ENCODE peak calls at places on chromosomes 6 and 20, in seven cellular contexts. One of them, this sample, is unnamed.

GRCh38 chr20:17227199-17227535 is 327 bp downstream of the PCSK2 start:
- DNase-seq in lower lobe of right lung: peak
- DNase-seq in pancreas: no peak
- DNase-seq in heart left ventricle: no peak
- DNase-seq in keratinocyte: no peak
- DNase-seq in GM23338: no peak
- DNase-seq in kidney: peak
- DNase-seq in this sample: no peak

GRCh38 chr6:14804444-14805210 is 441.2 kb upstream of the JARID2 start:
- DNase-seq in heart left ventricle: peak
- DNase-seq in GM23338: no peak
- DNase-seq in lower lobe of right lung: peak
- DNase-seq in keratinocyte: no peak
- DNase-seq in kidney: peak
- DNase-seq in pancreas: peak
- DNase-seq in this sample: peak

GRCh38 chr6:84728602-84729001 is 35.8 kb downstream of the TBX18 start:
- DNase-seq in GM23338: peak
- DNase-seq in lower lobe of right lung: no peak
- DNase-seq in kidney: no peak
- DNase-seq in heart left ventricle: no peak
- DNase-seq in pancreas: no peak
- DNase-seq in keratinocyte: peak
- DNase-seq in this sample: no peak

GRCh38 chr6:133707456-133707855 is 181.5 kb upstream of the TCF21 start:
- DNase-seq in keratinocyte: no peak
- DNase-seq in GM23338: peak
- DNase-seq in heart left ventricle: no peak
- DNase-seq in kidney: no peak
- DNase-seq in lower lobe of right lung: no peak
- DNase-seq in pancreas: no peak
- DNase-seq in this sample: no peak

GRCh38 chr6:157714153-157714490 is 108.9 kb upstream of the SNX9 start:
- DNase-seq in pancreas: no peak
- DNase-seq in lower lobe of right lung: no peak
- DNase-seq in GM23338: no peak
- DNase-seq in kidney: no peak
- DNase-seq in heart left ventricle: no peak
- DNase-seq in keratinocyte: no peak
- DNase-seq in this sample: no peak

GRCh38 chr20:19932170-19932667 is 84.9 kb upstream of the NAA20 start:
- DNase-seq in lower lobe of right lung: no peak
- DNase-seq in keratinocyte: no peak
- DNase-seq in heart left ventricle: no peak
- DNase-seq in GM23338: no peak
- DNase-seq in kidney: no peak
- DNase-seq in pancreas: no peak
- DNase-seq in this sample: no peak

GRCh38 chr6:7295916-7296315 is 17.1 kb downstream of the SSR1 start:
- DNase-seq in kidney: no peak
- DNase-seq in keratinocyte: no peak
- DNase-seq in GM23338: no peak
- DNase-seq in lower lobe of right lung: no peak
- DNase-seq in pancreas: no peak
- DNase-seq in heart left ventricle: no peak
- DNase-seq in this sample: no peak

GRCh38 chr6:57013501-57013900 is 33.0 kb upstream of the KIAA1586 start:
- DNase-seq in GM23338: no peak
- DNase-seq in kidney: no peak
- DNase-seq in lower lobe of right lung: no peak
- DNase-seq in heart left ventricle: no peak
- DNase-seq in pancreas: no peak
- DNase-seq in keratinocyte: peak
- DNase-seq in this sample: no peak

GRCh38 chr6:138545621-138545980 is 46.3 kb upstream of the NHSL1 start:
- DNase-seq in keratinocyte: no peak
- DNase-seq in heart left ventricle: peak
- DNase-seq in GM23338: peak
- DNase-seq in kidney: peak
- DNase-seq in lower lobe of right lung: peak
- DNase-seq in pancreas: peak
- DNase-seq in this sample: no peak

GRCh38 chr20:58001381-58001780 is 227.1 kb downstream of the ANKRD60 start:
- DNase-seq in kidney: no peak
- DNase-seq in lower lobe of right lung: no peak
- DNase-seq in heart left ventricle: peak
- DNase-seq in GM23338: no peak
- DNase-seq in keratinocyte: no peak
- DNase-seq in pancreas: peak
- DNase-seq in this sample: no peak

GRCh38 chr20:20003088-20003954 is 13.8 kb upstream of the NAA20 start:
- DNase-seq in kidney: no peak
- DNase-seq in heart left ventricle: no peak
- DNase-seq in lower lobe of right lung: no peak
- DNase-seq in keratinocyte: no peak
- DNase-seq in GM23338: no peak
- DNase-seq in pancreas: peak
- DNase-seq in this sample: peak

GRCh38 chr20:1165521-1165920 is 19.3 kb downstream of the TMEM74B start:
- DNase-seq in pancreas: no peak
- DNase-seq in lower lobe of right lung: no peak
- DNase-seq in heart left ventricle: no peak
- DNase-seq in GM23338: no peak
- DNase-seq in keratinocyte: no peak
- DNase-seq in kidney: no peak
- DNase-seq in this sample: peak

GRCh38 chr6:44667668-44668390 is 280.3 kb downstream of the CDC5L start:
- DNase-seq in pancreas: peak
- DNase-seq in lower lobe of right lung: no peak
- DNase-seq in keratinocyte: no peak
- DNase-seq in kidney: no peak
- DNase-seq in heart left ventricle: no peak
- DNase-seq in GM23338: peak
- DNase-seq in this sample: peak

GRCh38 chr6:137933696-137934095 is 66.6 kb downstream of the TNFAIP3 start:
- DNase-seq in heart left ventricle: no peak
- DNase-seq in kidney: no peak
- DNase-seq in lower lobe of right lung: no peak
- DNase-seq in keratinocyte: peak
- DNase-seq in pancreas: peak
- DNase-seq in GM23338: no peak
- DNase-seq in this sample: no peak

GRCh38 chr6:6694825-6695710 is 106.5 kb downstream of the LY86 start:
- DNase-seq in pancreas: no peak
- DNase-seq in lower lobe of right lung: peak
- DNase-seq in GM23338: peak
- DNase-seq in keratinocyte: no peak
- DNase-seq in kidney: peak
- DNase-seq in heart left ventricle: peak
- DNase-seq in this sample: no peak

GRCh38 chr6:143700684-143701342 is 23.0 kb downstream of the PHACTR2 start:
- DNase-seq in kidney: no peak
- DNase-seq in lower lobe of right lung: no peak
- DNase-seq in GM23338: no peak
- DNase-seq in pancreas: no peak
- DNase-seq in heart left ventricle: no peak
- DNase-seq in keratinocyte: no peak
- DNase-seq in this sample: no peak

GRCh38 chr6:137717074-137718073 is 149.7 kb upstream of the TNFAIP3 start:
- DNase-seq in heart left ventricle: no peak
- DNase-seq in pancreas: no peak
- DNase-seq in keratinocyte: peak
- DNase-seq in lower lobe of right lung: no peak
- DNase-seq in kidney: no peak
- DNase-seq in GM23338: peak
- DNase-seq in this sample: no peak

GRCh38 chr6:116611020-116611419 is 5.3 kb upstream of the RSPH4A start:
- DNase-seq in keratinocyte: no peak
- DNase-seq in lower lobe of right lung: no peak
- DNase-seq in heart left ventricle: no peak
- DNase-seq in kidney: no peak
- DNase-seq in GM23338: peak
- DNase-seq in pancreas: no peak
- DNase-seq in this sample: no peak

GRCh38 chr6:116616757-116617093 is 446 bp downstream of the RSPH4A start:
- DNase-seq in pancreas: peak
- DNase-seq in keratinocyte: no peak
- DNase-seq in heart left ventricle: peak
- DNase-seq in GM23338: peak
- DNase-seq in lower lobe of right lung: no peak
- DNase-seq in kidney: peak
- DNase-seq in this sample: peak

DNA sequence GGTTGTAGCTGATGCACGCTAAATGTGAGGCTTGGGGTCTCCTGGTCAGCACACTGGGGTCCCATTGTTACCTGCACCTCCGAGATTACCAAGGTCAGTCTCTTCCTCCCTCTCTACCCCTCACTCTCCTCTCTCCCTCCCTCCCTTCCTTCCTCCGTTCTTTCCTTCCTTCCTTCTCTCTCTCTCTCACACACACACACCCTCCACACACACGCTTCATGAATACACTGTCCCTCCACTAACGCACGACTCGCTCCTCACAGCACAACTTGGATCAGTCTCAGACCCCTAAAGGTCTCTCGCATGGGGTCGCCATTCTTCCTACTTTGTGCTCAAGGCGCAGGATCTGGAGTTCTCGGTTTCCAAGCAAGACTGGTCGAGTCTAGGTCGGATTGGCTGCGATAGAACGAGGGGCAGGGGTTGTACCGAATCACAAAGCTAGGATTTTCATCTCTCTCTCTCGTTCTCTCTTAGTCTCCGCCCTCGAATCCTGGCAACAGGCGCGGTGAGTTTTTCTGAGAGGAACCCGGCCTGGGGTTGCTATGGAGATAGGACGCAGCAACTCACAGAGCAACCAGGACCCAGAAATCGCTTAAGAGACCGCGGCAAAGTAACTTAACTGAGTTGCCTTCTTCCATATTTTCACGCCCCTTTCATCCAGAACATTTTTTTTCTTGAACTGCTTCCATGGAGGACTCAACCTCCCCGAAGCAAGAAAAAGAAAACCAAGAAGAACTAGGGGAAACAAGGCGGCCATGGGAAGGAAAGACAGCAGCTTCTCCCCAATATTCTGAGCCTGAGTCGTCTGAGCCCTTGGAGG is at the start of gene RSPH4A:
- DNase-seq in kidney: peak
- DNase-seq in lower lobe of right lung: peak
- DNase-seq in keratinocyte: peak
- DNase-seq in heart left ventricle: peak
- DNase-seq in pancreas: peak
- DNase-seq in GM23338: peak
- DNase-seq in this sample: peak
- TF ChIP-seq CTCF in kidney: peak
- TF ChIP-seq CTCF in lower lobe of right lung: no peak
- TF ChIP-seq CTCF in keratinocyte: no peak
- TF ChIP-seq CTCF in heart left ventricle: peak
- TF ChIP-seq CTCF in pancreas: no peak
- TF ChIP-seq CTCF in GM23338: peak
- TF ChIP-seq CTCF in this sample: no peak

GRCh38 chr20:24376523-24377085 is 92.8 kb upstream of the SYNDIG1 start:
- DNase-seq in GM23338: no peak
- DNase-seq in pancreas: no peak
- DNase-seq in keratinocyte: no peak
- DNase-seq in lower lobe of right lung: no peak
- DNase-seq in kidney: no peak
- DNase-seq in heart left ventricle: no peak
- DNase-seq in this sample: no peak

GRCh38 chr20:24378651-24379050 is 90.8 kb upstream of the SYNDIG1 start:
- DNase-seq in pancreas: no peak
- DNase-seq in lower lobe of right lung: no peak
- DNase-seq in kidney: no peak
- DNase-seq in heart left ventricle: no peak
- DNase-seq in keratinocyte: no peak
- DNase-seq in GM23338: no peak
- DNase-seq in this sample: peak

GRCh38 chr20:24381886-24382285 is 87.5 kb upstream of the SYNDIG1 start:
- DNase-seq in lower lobe of right lung: no peak
- DNase-seq in keratinocyte: no peak
- DNase-seq in heart left ventricle: no peak
- DNase-seq in pancreas: no peak
- DNase-seq in GM23338: no peak
- DNase-seq in kidney: no peak
- DNase-seq in this sample: no peak

GRCh38 chr20:24382330-24382729 is 87.1 kb upstream of the SYNDIG1 start:
- DNase-seq in pancreas: no peak
- DNase-seq in heart left ventricle: no peak
- DNase-seq in GM23338: no peak
- DNase-seq in keratinocyte: no peak
- DNase-seq in lower lobe of right lung: no peak
- DNase-seq in kidney: no peak
- DNase-seq in this sample: peak

GRCh38 chr20:24379116-24379927 is 90.1 kb upstream of the SYNDIG1 start:
- DNase-seq in kidney: peak
- DNase-seq in lower lobe of right lung: no peak
- DNase-seq in GM23338: no peak
- DNase-seq in pancreas: no peak
- DNase-seq in keratinocyte: no peak
- DNase-seq in heart left ventricle: peak
- DNase-seq in this sample: peak
- H3K27ac ChIP-seq in kidney: no peak
- H3K27ac ChIP-seq in lower lobe of right lung: no peak
- H3K27ac ChIP-seq in GM23338: no peak
- H3K27ac ChIP-seq in pancreas: no peak
- H3K27ac ChIP-seq in keratinocyte: no peak
- H3K27ac ChIP-seq in heart left ventricle: no peak
- H3K27ac ChIP-seq in this sample: peak

DNA sequence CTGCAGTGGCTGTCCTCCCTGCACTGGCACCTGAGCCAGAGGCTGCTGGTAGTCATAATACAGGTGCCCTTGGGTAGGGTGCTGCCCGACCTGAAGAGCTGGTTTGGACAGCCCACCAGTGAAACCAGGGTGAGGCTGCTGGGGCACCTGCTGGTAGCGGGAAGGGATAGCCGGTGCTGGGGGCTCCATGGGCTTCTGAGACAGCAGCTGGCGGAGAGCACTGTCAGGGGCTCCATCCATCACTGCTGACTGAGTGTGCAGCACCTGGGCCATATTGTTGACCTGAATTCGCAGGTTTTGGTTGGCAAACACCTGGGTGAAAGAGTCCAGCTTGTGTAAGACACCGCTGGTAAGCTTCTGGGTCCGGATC is 51.2 kb upstream of the MRPS10 start:
- DNase-seq in pancreas: no peak
- DNase-seq in kidney: peak
- DNase-seq in lower lobe of right lung: no peak
- DNase-seq in keratinocyte: no peak
- DNase-seq in GM23338: no peak
- DNase-seq in heart left ventricle: no peak
- DNase-seq in this sample: no peak
- H3K4me3 ChIP-seq in pancreas: no peak
- H3K4me3 ChIP-seq in kidney: no peak
- H3K4me3 ChIP-seq in lower lobe of right lung: no peak
- H3K4me3 ChIP-seq in keratinocyte: no peak
- H3K4me3 ChIP-seq in GM23338: no peak
- H3K4me3 ChIP-seq in heart left ventricle: no peak
- H3K4me3 ChIP-seq in this sample: no peak

DNA sequence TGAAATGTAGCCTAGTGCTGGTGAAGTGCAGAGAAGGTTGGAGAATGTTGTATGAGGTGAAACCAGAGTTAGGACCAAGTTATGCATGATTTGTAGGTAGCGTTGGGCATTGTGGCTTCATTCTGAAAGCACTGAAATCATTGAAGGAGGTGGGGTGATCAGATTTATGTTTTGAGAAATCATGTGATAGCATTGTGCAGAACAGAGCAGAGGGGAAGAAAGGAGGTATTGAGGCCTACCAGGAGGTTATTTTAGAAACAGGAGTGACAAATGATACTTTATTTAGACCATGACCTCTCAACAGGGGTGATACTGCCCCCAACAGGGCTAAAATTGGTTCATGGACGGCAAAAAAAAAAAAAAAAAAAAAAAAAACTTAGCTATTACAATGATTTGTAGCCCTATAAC is 15.6 kb upstream of the HMGN3 start:
- DNase-seq in keratinocyte: no peak
- DNase-seq in GM23338: peak
- DNase-seq in heart left ventricle: no peak
- DNase-seq in pancreas: no peak
- DNase-seq in kidney: no peak
- DNase-seq in lower lobe of right lung: no peak
- DNase-seq in this sample: no peak
- TF ChIP-seq CTCF in keratinocyte: no peak
- TF ChIP-seq CTCF in GM23338: peak
- TF ChIP-seq CTCF in heart left ventricle: peak
- TF ChIP-seq CTCF in pancreas: no peak
- TF ChIP-seq CTCF in kidney: peak
- TF ChIP-seq CTCF in lower lobe of right lung: peak
- TF ChIP-seq CTCF in this sample: no peak